ENCODE peak calls at places on chromosomes 11 and 22, in four cellular contexts. L is stimulated activated CD4-positive, alpha-beta T cell treated with anti-CD3 and anti-CD28 coated beads, TNF-alpha, amount 100 ng/mL, for 1 hour; H is substantia nigra; P is NCI-H226. Z is an unnamed sample.

GRCh38 chr11:66011239-66011784 is 496 bp upstream of the CST6 start:
- DNase-seq in L (no peak), H (no peak), P (peak; percentile 92), Z (no peak)

GRCh38 chr22:19003518-19003917 is 67.4 kb upstream of the PRODH start:
- DNase-seq in L (no peak), H (no peak), P (no peak), Z (no peak)

GRCh38 chr11:2791139-2791520 is 91.3 kb upstream of the KCNQ1OT1 start:
- DNase-seq in L (no peak), H (no peak), P (no peak), Z (no peak)

GRCh38 chr11:568306-569259 is 7.7 kb upstream of the PHRF1 start:
- DNase-seq in L (peak; percentile 85), H (peak; percentile 51), P (peak; percentile 92), Z (peak; percentile 87)

GRCh38 chr22:22703715-22704114 is 59.3 kb downstream of the GGTLC2 start:
- DNase-seq in L (no peak), H (no peak), P (no peak), Z (no peak)

GRCh38 chr11:6438979-6439571 is 1.7 kb downstream of the HPX start:
- DNase-seq in L (no peak), H (no peak), P (peak; percentile 11), Z (peak; percentile 72)

GRCh38 chr11:106424111-106424510 is 346.6 kb downstream of the AASDHPPT start:
- DNase-seq in L (no peak), H (no peak), P (peak; percentile 68), Z (no peak)

GRCh38 chr11:35992551-35992950 is 48.7 kb downstream of the LDLRAD3 start:
- DNase-seq in L (no peak), H (no peak), P (no peak), Z (peak; percentile 61)

GRCh38 chr22:29700206-29700948 is 19.4 kb upstream of the CABP7 start:
- DNase-seq in L (no peak), H (no peak), P (no peak), Z (no peak)

GRCh38 chr11:103659743-103660142 is 376.7 kb upstream of the DDI1 start:
- DNase-seq in L (no peak), H (no peak), P (no peak), Z (no peak)

GRCh38 chr22:26547426-26547825 is 35.2 kb upstream of the TFIP11 start:
- DNase-seq in L (no peak), H (no peak), P (no peak), Z (no peak)